ENCODE peak calls at places on chromosomes 6 and 20, in ten cellular contexts. U is Peyer's patch, L is transverse colon, S is thyroid gland, H is adrenal gland, R is testis, P is body of pancreas, M is spleen, N is HCT116, Y is stomach. A is an unnamed sample.

GRCh38 chr6:147000545-147001488 is 203.4 kb upstream of the STXBP5 start:
- DNase-seq in U (no peak), L (no peak), S (no peak), H (no peak), R (no peak), P (no peak), M (no peak), N (no peak), Y (no peak), A (no peak)

GRCh38 chr6:147506704-147507114 is 1.8 kb upstream of the SAMD5 start:
- DNase-seq in U (no peak), L (peak; percentile 82), S (peak; percentile 70), H (peak; percentile 75), R (peak; percentile 84), P (peak; percentile 60), M (peak; percentile 77), N (no peak), Y (peak; percentile 78), A (peak; percentile 87)

GRCh38 chr6:40340196-40340595 is 247.0 kb downstream of the LRFN2 start:
- DNase-seq in U (no peak), L (no peak), S (peak; percentile 5), H (no peak), R (no peak), P (no peak), M (no peak), N (no peak), Y (no peak), A (no peak)

GRCh38 chr6:2028457-2029038 is 216.9 kb downstream of the GMDS start:
- DNase-seq in U (no peak), L (no peak), S (no peak), H (no peak), R (no peak), P (no peak), M (no peak), N (no peak), Y (no peak), A (no peak)

GRCh38 chr6:154257074-154257473 is 99.5 kb downstream of the IPCEF1 start:
- DNase-seq in U (no peak), L (no peak), S (no peak), H (no peak), R (no peak), P (no peak), M (no peak), N (no peak), Y (no peak), A (no peak)

GRCh38 chr6:100283288-100283687 is 181.4 kb downstream of the SIM1 start:
- DNase-seq in U (no peak), L (no peak), S (no peak), H (no peak), R (no peak), P (no peak), M (no peak), N (peak; percentile 75), Y (no peak), A (no peak)

GRCh38 chr6:77178821-77179220 is 284.5 kb downstream of the HTR1B start:
- DNase-seq in U (no peak), L (no peak), S (no peak), H (no peak), R (no peak), P (no peak), M (no peak), N (no peak), Y (no peak), A (no peak)

GRCh38 chr6:83824388-83824801 is 28.8 kb upstream of the RIPPLY2 start:
- DNase-seq in U (no peak), L (no peak), S (no peak), H (no peak), R (no peak), P (no peak), M (no peak), N (no peak), Y (peak; percentile 30), A (no peak)

GRCh38 chr6:165574770-165575549 is 88.1 kb downstream of the PDE10A start:
- DNase-seq in U (no peak), L (no peak), S (no peak), H (no peak), R (no peak), P (no peak), M (no peak), N (peak; percentile 57), Y (no peak), A (no peak)

GRCh38 chr20:34222208-34222607 is 19.0 kb upstream of the ASIP start:
- DNase-seq in U (no peak), L (peak; percentile 13), S (no peak), H (no peak), R (no peak), P (no peak), M (no peak), N (no peak), Y (no peak), A (no peak)

GRCh38 chr6:47379328-47379727 is 69.6 kb upstream of the TNFRSF21 start:
- DNase-seq in U (no peak), L (no peak), S (no peak), H (no peak), R (no peak), P (no peak), M (no peak), N (no peak), Y (no peak), A (no peak)

GRCh38 chr20:7843613-7844012 is 96.6 kb downstream of the HAO1 start:
- DNase-seq in U (no peak), L (no peak), S (peak; percentile 12), H (no peak), R (no peak), P (no peak), M (no peak), N (no peak), Y (no peak), A (peak; percentile 42)

GRCh38 chr6:147567141-147567805 is 58.8 kb downstream of the SAMD5 start:
- DNase-seq in U (no peak), L (no peak), S (no peak), H (no peak), R (no peak), P (no peak), M (no peak), N (no peak), Y (no peak), A (no peak)

GRCh38 chr6:46729810-46730342 is 5.3 kb downstream of the PLA2G7 start:
- DNase-seq in U (no peak), L (no peak), S (no peak), H (no peak), R (no peak), P (no peak), M (no peak), N (no peak), Y (no peak), A (no peak)

DNA sequence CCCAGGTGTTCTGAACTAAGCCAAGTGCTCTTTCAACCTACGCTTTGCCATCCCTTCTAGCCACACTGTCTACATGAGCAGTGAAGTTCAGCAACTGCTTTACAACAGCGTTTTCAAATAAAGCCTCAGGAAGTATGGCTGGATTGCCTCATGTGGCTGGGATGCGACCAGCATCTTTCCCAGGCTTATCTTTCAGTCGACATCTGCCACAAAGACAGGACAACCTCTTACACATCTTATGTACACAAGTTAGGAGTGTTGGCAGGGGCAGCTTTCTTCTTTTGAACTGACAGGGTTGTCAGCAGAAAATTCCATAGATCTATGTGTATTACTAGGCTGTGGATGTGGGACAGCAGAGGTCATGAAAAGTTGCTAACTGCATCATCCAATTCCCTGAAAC is 48.2 kb downstream of the PLAGL1 start:
- DNase-seq in U (no peak), L (no peak), S (no peak), H (no peak), R (no peak), P (no peak), M (no peak), N (no peak), Y (no peak), A (no peak)
- TF ChIP-seq CTCF in U (no peak), L (no peak), S (no peak), H (no peak), R (no peak), P (no peak), M (no peak), N (no peak), Y (no peak), A (no peak)

GRCh38 chr6:26044140-26045045 is 42.8 kb upstream of the HFE start:
- DNase-seq in U (peak; percentile 62), L (peak; percentile 51), S (peak; percentile 37), H (peak; percentile 69), R (no peak), P (peak; percentile 83), M (peak; percentile 89), N (no peak), Y (no peak), A (peak; percentile 85)
- TF ChIP-seq POLR2A in U (no peak), L (no peak), S (no peak), H (no peak), R (no peak), P (no peak), M (no peak), N (no peak), Y (no peak), A (no peak)

DNA sequence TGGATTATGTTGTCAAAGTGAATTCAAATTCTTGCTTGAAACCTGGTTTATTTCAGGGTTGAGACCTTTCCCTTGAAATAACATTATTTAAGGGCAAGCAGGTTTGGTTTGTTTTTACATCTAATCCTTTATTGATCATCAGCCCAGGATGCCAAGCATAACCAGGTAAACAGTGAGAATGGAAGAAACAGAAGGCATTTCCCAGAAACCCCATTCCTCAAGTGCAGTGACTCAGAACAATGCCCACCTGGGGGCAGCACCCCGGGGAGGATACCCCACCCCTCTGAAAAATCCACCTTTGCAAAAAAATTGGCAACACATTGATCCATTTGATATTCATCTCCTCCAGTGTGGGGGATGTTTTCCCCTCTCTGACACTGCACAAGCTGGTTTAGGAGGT is 32.5 kb downstream of the POFUT1 start:
- DNase-seq in U (no peak), L (no peak), S (peak; percentile 6), H (no peak), R (no peak), P (no peak), M (no peak), N (no peak), Y (no peak), A (no peak)
- TF ChIP-seq CTCF in U (no peak), L (no peak), S (no peak), H (no peak), R (no peak), P (no peak), M (no peak), N (no peak), Y (no peak), A (no peak)

GRCh38 chr6:133951227-133951626 is 1.8 kb upstream of the TBPL1 start:
- DNase-seq in U (no peak), L (no peak), S (no peak), H (no peak), R (no peak), P (no peak), M (no peak), N (no peak), Y (no peak), A (no peak)

GRCh38 chr6:133955136-133955576 is 2.1 kb downstream of the TBPL1 start:
- DNase-seq in U (no peak), L (no peak), S (no peak), H (no peak), R (no peak), P (no peak), M (no peak), N (no peak), Y (no peak), A (no peak)

GRCh38 chr6:133952815-133953633 is at the start of gene TBPL1:
- DNase-seq in U (peak; percentile 96), L (peak; percentile 95), S (peak; percentile 96), H (peak; percentile 91), R (peak; percentile 97), P (peak; percentile 90), M (peak; percentile 97), N (peak; percentile 91), Y (peak; percentile 91), A (peak; percentile 92)

GRCh38 chr6:133953634-133954415 is 801 bp downstream of the TBPL1 start:
- DNase-seq in U (no peak), L (no peak), S (no peak), H (no peak), R (no peak), P (no peak), M (no peak), N (no peak), Y (no peak), A (no peak)

GRCh38 chr6:133951881-133952814 is 876 bp upstream of the TBPL1 start:
- DNase-seq in U (peak; percentile 75), L (peak; percentile 55), S (peak; percentile 58), H (peak; percentile 49), R (peak; percentile 73), P (peak; percentile 58), M (peak; percentile 90), N (peak; percentile 49), Y (peak; percentile 53), A (peak; percentile 53)
- TF ChIP-seq POLR2A in U (no peak), L (no peak), S (peak; percentile 30), H (no peak), R (no peak), P (peak; percentile 62), M (no peak), N (no peak), Y (no peak), A (no peak)